ENCODE peak calls at places on chromosome 18, in six cellular contexts. S is ovary, E is foreskin fibroblast, C is cardiac fibroblast, T is neural crest cell, M is heart left ventricle. F is an unnamed sample.

GRCh38 chr18:74489631-74490030 is 6.5 kb upstream of the CNDP2 start:
- DNase-seq in C (peak; percentile 41), E (no peak), M (no peak), S (no peak), T (no peak), F (no peak)

GRCh38 chr18:10242922-10243680 is 211.3 kb upstream of the APCDD1 start:
- DNase-seq in T (no peak), C (no peak), E (no peak), M (no peak), S (no peak), F (no peak)

GRCh38 chr18:43793910-43794309 is 516.6 kb upstream of the SYT4 start:
- DNase-seq in C (no peak), E (no peak), S (no peak), M (no peak), T (no peak), F (no peak)

GRCh38 chr18:56284319-56284718 is 354.1 kb downstream of the TXNL1 start:
- DNase-seq in C (peak; percentile 2), E (peak; percentile 7), T (no peak), M (no peak), S (no peak), F (no peak)

GRCh38 chr18:48013162-48013561 is 82.7 kb upstream of the SMAD2 start:
- DNase-seq in S (no peak), M (no peak), E (no peak), T (no peak), C (no peak), F (no peak)

GRCh38 chr18:40079786-40080185 is 1875.2 kb upstream of the PIK3C3 start:
- DNase-seq in T (no peak), E (no peak), M (no peak), C (no peak), S (no peak), F (no peak)

GRCh38 chr18:80183273-80184050 is 63.9 kb downstream of the PARD6G start:
- DNase-seq in E (no peak), M (no peak), S (no peak), C (no peak), T (no peak), F (no peak)

GRCh38 chr18:8229786-8230185 is 379.5 kb upstream of the RAB12 start:
- DNase-seq in E (no peak), T (no peak), C (no peak), S (no peak), M (no peak), F (no peak)

GRCh38 chr18:9173770-9174233 is 37.2 kb downstream of the ANKRD12 start:
- DNase-seq in S (no peak), E (no peak), M (no peak), C (no peak), T (no peak), F (no peak)

GRCh38 chr18:22257022-22257543 is 87.7 kb downstream of the GATA6 start:
- DNase-seq in T (no peak), E (no peak), S (no peak), C (no peak), M (no peak), F (no peak)

GRCh38 chr18:41320090-41320489 is 634.9 kb upstream of the PIK3C3 start:
- DNase-seq in T (no peak), E (no peak), C (no peak), S (no peak), M (no peak), F (no peak)

GRCh38 chr18:21004721-21005120 is 106.9 kb downstream of the ROCK1 start:
- DNase-seq in E (peak; percentile 88), M (peak; percentile 21), T (no peak), S (peak; percentile 45), C (peak; percentile 96), F (no peak)

GRCh38 chr18:44945847-44946490 is 265.3 kb downstream of the SETBP1 start:
- DNase-seq in T (peak; percentile 12), S (no peak), E (no peak), M (no peak), C (no peak), F (no peak)

GRCh38 chr18:7272268-7273049 is 41.6 kb downstream of the LRRC30 start:
- DNase-seq in M (peak; percentile 72), S (peak; percentile 70), T (peak; percentile 48), C (peak; percentile 89), E (peak; percentile 46), F (peak; percentile 62)

GRCh38 chr18:63443820-63444219 is 21.5 kb upstream of the VPS4B start:
- DNase-seq in E (no peak), M (no peak), T (no peak), S (no peak), C (no peak), F (no peak)
- TF ChIP-seq CTCF in E (no peak), M (no peak), T (no peak), S (no peak), C (no peak), F (no peak)

GRCh38 chr18:35998967-35999366 is 26.5 kb downstream of the RMP24 start:
- DNase-seq in S (no peak), C (peak; percentile 19), M (no peak), T (no peak), E (no peak), F (no peak)
- TF ChIP-seq CTCF in S (no peak), C (peak; percentile 46), M (no peak), T (peak; percentile 53), E (peak; percentile 25), F (peak; percentile 4)

GRCh38 chr18:3183103-3183717 is 36.6 kb downstream of the MYOM1 start:
- DNase-seq in E (no peak), T (no peak), S (no peak), C (no peak), M (peak; percentile 45), F (no peak)
- TF ChIP-seq CTCF in E (no peak), T (no peak), S (no peak), C (no peak), M (no peak), F (no peak)

DNA sequence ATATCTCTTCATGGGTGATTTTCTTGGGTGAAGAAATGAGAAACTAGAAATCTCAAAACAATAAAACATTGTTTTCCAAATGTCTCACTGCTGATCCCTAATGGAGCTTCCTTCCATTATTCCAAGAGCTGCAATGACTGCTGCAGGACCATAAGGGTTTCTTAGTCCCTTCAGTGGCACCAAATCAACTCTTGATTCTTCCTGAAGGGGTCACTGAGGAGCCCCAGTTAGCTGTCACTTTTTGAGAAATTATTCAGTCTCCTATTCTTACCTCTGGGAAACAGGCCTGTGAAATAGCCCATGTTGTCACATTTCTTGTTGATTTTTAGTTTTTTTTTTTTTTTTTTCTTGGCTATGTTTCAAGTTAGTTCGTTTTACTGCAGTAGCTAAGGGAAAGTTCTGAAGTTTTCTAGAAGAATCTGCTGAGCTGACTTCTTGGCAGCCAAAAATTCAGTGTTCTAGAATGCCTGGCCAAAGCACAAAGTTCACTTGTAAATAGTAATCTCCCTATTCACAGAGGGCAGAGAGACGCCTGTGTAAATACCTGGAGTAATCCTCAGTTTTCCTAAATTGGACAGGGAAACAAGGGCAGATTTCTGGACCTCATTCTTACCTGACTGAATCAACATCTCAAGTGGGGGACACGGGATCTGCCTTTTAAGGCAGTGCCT is 480.0 kb downstream of the RIT2 start:
- DNase-seq in M (no peak), E (no peak), C (peak; percentile 16), T (no peak), S (no peak), F (no peak)
- TF ChIP-seq CTCF in M (no peak), E (no peak), C (no peak), T (peak; percentile 27), S (no peak), F (peak; percentile 50)

DNA sequence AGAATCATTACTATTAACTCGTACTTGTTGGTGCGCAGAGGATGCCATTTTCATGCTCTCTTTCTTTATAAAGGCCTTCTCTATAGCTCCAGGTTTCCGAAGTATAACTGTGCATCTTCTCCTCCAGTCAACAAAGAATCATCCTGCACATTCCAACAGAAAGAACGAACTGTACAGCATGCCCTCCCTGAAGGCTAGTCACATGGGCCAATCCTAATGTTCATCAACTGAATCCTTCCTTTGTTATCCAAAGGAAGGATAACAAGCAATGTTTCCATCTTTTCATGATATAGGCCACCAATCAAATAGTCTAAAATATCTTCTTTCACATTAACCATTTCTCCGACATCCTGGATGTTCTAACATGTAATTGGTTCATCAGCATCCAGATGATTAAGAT is 66.9 kb upstream of the LDLRAD4 start:
- DNase-seq in E (no peak), M (no peak), T (no peak), C (no peak), S (no peak), F (no peak)
- TF ChIP-seq CTCF in E (no peak), M (no peak), T (no peak), C (no peak), S (no peak), F (no peak)

GRCh38 chr18:60070631-60071030 is 170.8 kb downstream of the PMAIP1 start:
- DNase-seq in E (no peak), S (no peak), T (no peak), C (no peak), M (no peak), F (no peak)

GRCh38 chr18:60067426-60068210 is 167.8 kb downstream of the PMAIP1 start:
- DNase-seq in S (no peak), T (no peak), E (peak; percentile 7), C (no peak), M (no peak), F (no peak)

GRCh38 chr18:60064271-60064670 is 164.5 kb downstream of the PMAIP1 start:
- DNase-seq in S (no peak), M (no peak), E (peak; percentile 69), T (no peak), C (no peak), F (no peak)

GRCh38 chr18:60066576-60066975 is 166.8 kb downstream of the PMAIP1 start:
- DNase-seq in E (no peak), T (no peak), C (no peak), S (no peak), M (no peak), F (no peak)

DNA sequence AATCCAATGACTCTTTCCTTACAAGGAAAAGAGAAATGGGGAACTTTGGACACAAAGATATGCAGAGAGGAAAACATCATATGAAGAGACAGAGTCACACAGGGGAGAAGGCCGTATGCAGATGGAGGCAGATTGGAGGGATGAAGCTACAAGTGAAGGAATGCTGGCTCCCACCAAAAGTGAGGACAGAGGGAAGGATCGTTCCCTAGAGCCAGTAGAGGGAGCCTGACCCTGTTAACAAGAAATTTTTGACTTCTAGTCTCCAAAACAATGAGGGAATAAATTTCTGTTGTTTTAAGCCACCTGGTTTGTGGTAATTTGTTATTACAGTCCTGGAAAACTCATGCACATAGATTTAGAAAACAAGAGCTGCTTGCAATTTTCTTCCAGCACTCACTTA is 169.3 kb downstream of the PMAIP1 start:
- DNase-seq in S (no peak), E (no peak), T (no peak), M (no peak), C (no peak), F (no peak)
- TF ChIP-seq CTCF in S (no peak), E (no peak), T (no peak), M (no peak), C (peak; percentile 14), F (peak; percentile 32)

GRCh38 chr18:63119647-63120046 is 199.9 kb downstream of the BCL2 start:
- DNase-seq in S (peak; percentile 33), C (peak; percentile 42), T (no peak), E (peak; percentile 24), M (no peak), F (no peak)
- TF ChIP-seq CTCF in S (peak; percentile 37), C (peak; percentile 37), T (peak; percentile 46), E (peak; percentile 31), M (peak; percentile 55), F (peak; percentile 69)